ENCODE peak calls at places on chromosomes 11 and 22, in four cellular contexts. M is right lobe of liver, R is dorsolateral prefrontal cortex, P is RWPE1. W is an unnamed sample.

GRCh38 chr11:25943777-25944661 is 387.9 kb upstream of the ANO3 start:
- DNase-seq in P (no peak), M (no peak), R (no peak), W (no peak)

GRCh38 chr11:1082346-1082727 is 7.7 kb downstream of the MUC2 start:
- DNase-seq in M (peak), R (peak), P (no peak), W (no peak)

GRCh38 chr11:133263332-133263731 is 269.0 kb downstream of the OPCML start:
- DNase-seq in M (no peak), P (no peak), R (no peak), W (no peak)

GRCh38 chr11:116272181-116272789 is 500.5 kb downstream of the BUD13 start:
- DNase-seq in R (no peak), M (no peak), P (no peak), W (no peak)

GRCh38 chr11:86119062-86119461 is 50.2 kb upstream of the PICALM start:
- DNase-seq in M (no peak), R (no peak), P (no peak), W (no peak)

GRCh38 chr11:95296621-95297025 is 65.6 kb upstream of the SESN3 start:
- DNase-seq in R (no peak), M (no peak), P (no peak), W (peak)

GRCh38 chr11:58866788-58867187 is 22.3 kb upstream of the GLYATL2 start:
- DNase-seq in M (no peak), P (no peak), R (no peak), W (no peak)

GRCh38 chr11:26943636-26944035 is 50.3 kb upstream of the FIBIN start:
- DNase-seq in M (no peak), P (no peak), R (no peak), W (no peak)

GRCh38 chr22:17369553-17370035 is 334 bp downstream of the CECR2 start:
- DNase-seq in P (no peak), M (peak), R (no peak), W (no peak)

GRCh38 chr22:38016182-38017078 is 32.1 kb upstream of the SOX10 start:
- DNase-seq in M (no peak), R (peak), P (no peak), W (no peak)

GRCh38 chr11:1194231-1194976 is 28.5 kb upstream of the MUC5B start:
- DNase-seq in R (peak), P (no peak), M (no peak), W (no peak)

GRCh38 chr22:30893434-30894370 is 74.9 kb downstream of the MORC2 start:
- DNase-seq in M (no peak), P (no peak), R (no peak), W (no peak)

GRCh38 chr22:41862530-41863266 is 29.8 kb downstream of the SREBF2 start:
- DNase-seq in P (no peak), M (no peak), R (no peak), W (peak)

GRCh38 chr22:27997538-27997937 is 78.5 kb upstream of the PITPNB start:
- DNase-seq in R (no peak), P (no peak), M (no peak), W (no peak)

GRCh38 chr11:48103621-48104561 is 112.7 kb upstream of the OR4B1 start:
- DNase-seq in M (peak), P (no peak), R (no peak), W (no peak)

GRCh38 chr11:12411806-12412727 is 34.7 kb downstream of the PARVA start:
- DNase-seq in M (no peak), P (peak), R (no peak), W (no peak)

GRCh38 chr22:29786026-29786425 is 18.9 kb downstream of the UQCR10 start:
- DNase-seq in P (no peak), R (no peak), M (no peak), W (no peak)

GRCh38 chr11:10511046-10511711 is 29.8 kb downstream of the RNF141 start:
- DNase-seq in M (no peak), P (no peak), R (no peak), W (no peak)

GRCh38 chr11:10307411-10308207 is 2.7 kb downstream of the ADM start:
- DNase-seq in R (peak), P (peak), M (peak), W (peak)

GRCh38 chr11:58513747-58514367 is 6.0 kb upstream of the OR5B21 start:
- DNase-seq in P (peak), M (no peak), R (no peak), W (no peak)

GRCh38 chr11:112719736-112720525 is 241.3 kb upstream of the NCAM1 start:
- DNase-seq in M (no peak), R (no peak), P (no peak), W (no peak)

GRCh38 chr11:18617688-18618340 is 16.3 kb downstream of the SPTY2D1 start:
- DNase-seq in P (no peak), R (no peak), M (no peak), W (no peak)

GRCh38 chr11:69213315-69213714 is 57.6 kb downstream of the SMIM38 start:
- DNase-seq in P (no peak), R (no peak), M (peak), W (peak)

GRCh38 chr11:119584193-119585037 is 144.6 kb downstream of the NECTIN1 start:
- DNase-seq in M (peak), P (peak), R (peak), W (no peak)

GRCh38 chr22:36528336-36528735 is 630 bp downstream of the EIF3D start:
- DNase-seq in M (no peak), P (no peak), R (no peak), W (no peak)

GRCh38 chr11:14018441-14018840 is 55.9 kb downstream of the SPON1 start:
- DNase-seq in M (no peak), P (no peak), R (no peak), W (no peak)

GRCh38 chr22:35601743-35602633 is 15.1 kb downstream of the MB start:
- DNase-seq in R (no peak), P (peak), M (no peak), W (no peak)

GRCh38 chr22:49243965-49244364 is 583.7 kb downstream of the BRD1 start:
- DNase-seq in P (no peak), R (peak), M (peak), W (no peak)

GRCh38 chr11:73597340-73597955 is 464 bp downstream of the FAM168A start:
- DNase-seq in M (no peak), R (no peak), P (peak), W (no peak)

GRCh38 chr22:43481528-43482309 is 69.9 kb downstream of the MPPED1 start:
- DNase-seq in P (no peak), R (no peak), M (no peak), W (no peak)
- TF ChIP-seq CTCF in P (no peak), R (peak), M (no peak), W (no peak)

GRCh38 chr22:24208012-24208749 is 26.9 kb downstream of the SUSD2 start:
- DNase-seq in P (peak), M (no peak), R (no peak), W (no peak)

GRCh38 chr22:24207264-24208011 is 26.2 kb downstream of the SUSD2 start:
- DNase-seq in M (no peak), P (no peak), R (no peak), W (no peak)

GRCh38 chr22:24201681-24202590 is 20.6 kb downstream of the SUSD2 start:
- DNase-seq in M (no peak), R (no peak), P (peak), W (no peak)

GRCh38 chr22:24209016-24209415 is 27.7 kb downstream of the SUSD2 start:
- DNase-seq in P (no peak), R (no peak), M (no peak), W (no peak)

GRCh38 chr22:24205438-24206189 is 24.3 kb downstream of the SUSD2 start:
- DNase-seq in P (no peak), R (no peak), M (no peak), W (no peak)
- TF ChIP-seq CTCF in P (no peak), R (no peak), M (no peak), W (no peak)

DNA sequence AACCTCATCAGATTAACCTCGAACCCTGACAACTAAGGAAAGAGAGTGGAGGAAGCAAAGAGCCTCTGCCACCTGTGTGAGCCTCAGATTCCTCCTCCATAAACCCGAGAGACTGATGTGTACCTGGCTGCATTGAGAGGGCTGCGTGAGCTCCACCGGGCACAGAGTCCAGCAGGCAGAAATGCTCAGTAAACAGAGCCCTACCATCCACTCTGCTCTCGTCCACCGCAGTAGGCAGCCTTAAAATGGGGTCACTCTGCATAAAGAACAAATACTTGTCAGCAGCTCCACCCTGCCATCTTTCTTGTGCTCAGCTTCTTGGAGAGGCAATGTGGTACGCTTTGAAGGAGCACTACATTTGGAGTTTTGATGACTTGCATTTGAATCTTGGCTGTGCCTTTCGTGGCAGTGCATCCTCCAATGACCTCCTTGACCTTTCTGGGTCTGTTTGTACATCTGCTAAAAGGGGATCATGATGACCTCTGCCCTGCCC is 43.0 kb upstream of the CD5 start:
- DNase-seq in P (no peak), R (no peak), M (peak), W (no peak)
- TF ChIP-seq CTCF in P (no peak), R (no peak), M (no peak), W (no peak)

DNA sequence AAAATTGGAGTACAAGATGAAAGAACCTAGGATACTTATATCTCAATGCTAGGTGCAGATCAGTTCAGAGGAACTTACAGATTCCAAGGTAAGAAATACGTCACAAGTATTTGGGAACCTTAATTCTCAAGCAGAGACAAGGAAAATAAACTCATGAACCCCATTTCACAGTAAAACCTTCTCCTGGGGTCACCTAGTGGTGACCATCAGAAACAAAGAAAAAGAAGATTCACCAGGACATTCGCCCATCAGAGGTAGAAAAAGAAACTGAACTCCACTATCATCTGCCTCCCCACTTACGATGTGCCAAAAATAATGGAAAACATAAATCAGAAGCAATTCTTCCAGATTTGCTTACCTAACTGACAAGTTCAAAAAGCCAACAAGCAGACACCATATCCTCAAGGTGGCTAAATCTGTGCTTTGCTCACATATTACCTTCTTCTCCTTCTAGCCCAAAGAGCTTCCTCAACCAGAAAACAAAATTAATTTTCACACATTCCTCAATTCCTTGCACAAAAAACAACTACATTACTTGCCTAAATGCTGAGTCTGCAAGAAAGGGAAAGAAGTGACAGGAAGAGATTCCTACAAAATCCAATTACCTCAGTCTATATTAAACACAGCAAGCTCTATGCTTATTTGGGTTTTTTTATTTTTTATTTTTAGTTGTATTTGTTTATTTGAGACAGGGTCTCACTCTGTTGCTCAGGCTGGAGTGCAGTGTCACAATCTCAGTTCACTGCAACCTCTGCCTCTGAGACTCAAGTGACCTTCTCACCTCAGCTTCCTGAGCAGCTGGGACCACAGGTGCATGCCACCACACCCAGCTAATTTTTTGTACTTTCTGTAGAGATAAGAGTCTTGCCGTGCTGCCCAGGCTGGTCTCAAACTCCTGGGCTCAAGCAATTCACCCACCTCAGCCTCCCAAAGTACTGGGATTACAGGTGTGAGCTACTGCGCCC is 4.7 kb downstream of the DENND5A start:
- DNase-seq in M (no peak), R (no peak), P (no peak), W (no peak)
- TF ChIP-seq CTCF in M (peak), R (peak), P (peak), W (no peak)

GRCh38 chr11:63244862-63245261 is 1.5 kb upstream of the SLC22A25 start:
- DNase-seq in P (no peak), R (no peak), M (peak), W (no peak)
- TF ChIP-seq CTCF in P (no peak), R (no peak), M (no peak), W (no peak)

DNA sequence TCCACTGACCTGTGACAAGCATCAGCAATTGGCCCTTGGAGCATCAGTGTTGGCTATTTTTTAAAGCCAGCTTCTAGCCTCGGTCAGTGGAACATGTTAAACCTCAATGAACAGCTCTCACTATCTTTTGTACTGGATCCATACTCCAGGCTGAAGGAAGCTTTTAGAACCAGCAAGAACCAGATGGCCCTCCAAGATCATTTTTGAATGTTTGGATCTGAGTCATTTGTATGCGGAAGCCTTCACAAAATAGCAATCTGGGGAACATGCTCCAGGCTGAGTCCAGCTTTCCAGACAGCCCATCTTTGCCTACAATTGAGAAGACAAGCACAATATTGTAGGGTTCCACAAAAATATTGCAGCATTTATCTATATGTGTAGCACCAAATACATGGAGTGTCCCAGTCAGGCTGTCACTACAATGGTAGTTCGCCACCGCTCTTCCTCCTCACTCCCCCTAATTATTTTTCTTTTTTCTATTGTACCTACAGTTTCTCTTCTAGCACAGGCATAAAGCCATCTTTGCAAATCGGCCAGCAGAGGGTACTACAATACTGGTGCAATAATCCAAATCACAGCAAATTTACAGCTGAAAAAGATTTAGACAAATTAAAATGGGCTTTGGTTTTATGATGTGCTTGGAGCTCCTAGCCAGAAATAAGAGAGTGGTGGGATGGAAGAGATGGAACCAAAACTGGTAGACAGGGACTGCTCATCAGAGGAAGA is 177.4 kb upstream of the BLID start:
- DNase-seq in R (no peak), M (no peak), P (no peak), W (no peak)
- TF ChIP-seq CTCF in R (peak), M (peak), P (no peak), W (no peak)

GRCh38 chr22:40856513-40857308 is at the start of the genes ST13 and XPNPEP3:
- DNase-seq in R (peak), P (peak), M (peak), W (peak)
- TF ChIP-seq CTCF in R (no peak), P (no peak), M (no peak), W (no peak)

W was measured in activated B cell treated with CpG ODN at 0.5 μM for 24 hours.